ENCODE peak calls at places on chromosomes 5 and 9, in four cellular contexts. G, L, E and D are unnamed samples. For H3K4me1, the result is how much of the 10 kb centered on the place peaks cover.

GRCh38 chr5:67297376-67297775 is 100.8 kb upstream of the CD180 start:
- DNase-seq in E (no peak), G (no peak), L (no peak), D (no peak)

GRCh38 chr9:28456886-28457285 is 883.6 kb upstream of the C9orf72 start:
- DNase-seq in E (no peak), L (no peak), G (no peak), D (no peak)

GRCh38 chr9:78694950-78695349 is 398.0 kb downstream of the PSAT1 start:
- DNase-seq in G (no peak), E (no peak), L (no peak), D (no peak)

GRCh38 chr5:168315991-168316578 is 24.6 kb downstream of the WWC1 start:
- DNase-seq in G (no peak), L (no peak), E (peak), D (no peak)

GRCh38 chr9:99030610-99031009 is 74.3 kb upstream of the TGFBR1 start:
- DNase-seq in E (no peak), L (no peak), G (no peak), D (no peak)

GRCh38 chr9:72650206-72650605 is 128.8 kb downstream of the TMC1 start:
- DNase-seq in G (no peak), E (no peak), L (no peak), D (no peak)

GRCh38 chr9:134716067-134716466 is 74.5 kb downstream of the COL5A1 start:
- DNase-seq in E (no peak), G (no peak), L (no peak), D (no peak)

GRCh38 chr9:93260290-93261066 is 76.5 kb downstream of the WNK2 start:
- DNase-seq in G (no peak), E (peak), L (no peak), D (no peak)

GRCh38 chr5:75051217-75051751 is 1.1 kb downstream of the GCNT4 start:
- DNase-seq in L (no peak), E (peak), G (no peak), D (no peak)

GRCh38 chr5:16943846-16944675 is 8.0 kb upstream of the MYO10 start:
- DNase-seq in L (peak), G (no peak), E (peak), D (no peak)

GRCh38 chr5:87210743-87211142 is 56.9 kb upstream of the RASA1 start:
- DNase-seq in E (no peak), L (no peak), G (no peak), D (no peak)

GRCh38 chr5:53010819-53011218 is 21.7 kb downstream of the ITGA2 start:
- DNase-seq in L (no peak), E (no peak), G (no peak), D (no peak)

GRCh38 chr5:64599226-64599625 is 91.1 kb upstream of the SHISAL2B start:
- DNase-seq in L (no peak), G (no peak), E (no peak), D (no peak)

GRCh38 chr5:100004969-100005368 is 530.2 kb upstream of the FAM174A start:
- DNase-seq in L (no peak), G (no peak), E (no peak), D (no peak)

GRCh38 chr5:151923865-151924264 is 786 bp downstream of the GLRA1 start:
- DNase-seq in L (peak), E (no peak), G (no peak), D (peak)

GRCh38 chr9:90966475-90967150 is 165.0 kb downstream of the SYK start:
- DNase-seq in G (no peak), E (no peak), L (no peak), D (no peak)

GRCh38 chr5:178120661-178121357 is 7.5 kb downstream of the N4BP3 start:
- DNase-seq in E (peak), L (peak), G (peak), D (peak)

GRCh38 chr5:180070726-180071417 is 687 bp downstream of the RNF130 start:
- DNase-seq in L (peak), G (no peak), E (no peak), D (peak)

GRCh38 chr5:168364151-168364661 is 72.8 kb downstream of the WWC1 start:
- DNase-seq in L (no peak), E (no peak), G (no peak), D (no peak)

GRCh38 chr5:143338658-143339366 is 64.7 kb downstream of the NR3C1 start:
- DNase-seq in L (no peak), E (no peak), G (no peak), D (peak)

GRCh38 chr5:59756373-59757035 is 137.0 kb downstream of the PDE4D start:
- DNase-seq in G (no peak), E (no peak), L (no peak), D (peak)

GRCh38 chr9:135332516-135332915 is 147.1 kb upstream of the PPP1R26 start:
- DNase-seq in G (no peak), E (no peak), L (no peak), D (no peak)

GRCh38 chr9:38318755-38319495 is 73.6 kb upstream of the ALDH1B1 start:
- DNase-seq in E (no peak), L (no peak), G (no peak), D (no peak)

GRCh38 chr9:3875371-3876132 is 349.8 kb upstream of the RFX3 start:
- DNase-seq in E (no peak), G (no peak), L (no peak), D (peak)

GRCh38 chr5:122101636-122102285 is 23.7 kb upstream of the LOX start:
- DNase-seq in L (peak), E (no peak), G (no peak), D (peak)

GRCh38 chr5:112918679-112919078 is 3.3 kb downstream of the REEP5 start:
- DNase-seq in L (no peak), G (no peak), E (no peak), D (no peak)

GRCh38 chr5:77843570-77844407 is 67.7 kb upstream of the TBCA start:
- DNase-seq in G (no peak), L (peak), E (no peak), D (no peak)

GRCh38 chr5:73233461-73234151 is 60.6 kb downstream of the TMEM174 start:
- DNase-seq in G (no peak), L (peak), E (no peak), D (no peak)

GRCh38 chr5:91296691-91297143 is 86.4 kb downstream of the ARRDC3 start:
- DNase-seq in L (no peak), G (peak), E (no peak), D (peak)

GRCh38 chr5:80569961-80570786 is at the start of gene ANKRD34B:
- DNase-seq in E (peak), G (no peak), L (peak), D (peak)

GRCh38 chr5:139761057-139761450 is 34.6 kb upstream of the PSD2 start:
- DNase-seq in L (no peak), G (no peak), E (no peak), D (no peak)

GRCh38 chr5:139760066-139761056 is 35.2 kb upstream of the PSD2 start:
- DNase-seq in L (no peak), E (no peak), G (no peak), D (no peak)

GRCh38 chr5:139757727-139758509 is 37.7 kb upstream of the PSD2 start:
- DNase-seq in L (no peak), E (no peak), G (no peak), D (no peak)

GRCh38 chr5:139759219-139759721 is 36.3 kb upstream of the PSD2 start:
- DNase-seq in L (no peak), E (no peak), G (no peak), D (no peak)

DNA sequence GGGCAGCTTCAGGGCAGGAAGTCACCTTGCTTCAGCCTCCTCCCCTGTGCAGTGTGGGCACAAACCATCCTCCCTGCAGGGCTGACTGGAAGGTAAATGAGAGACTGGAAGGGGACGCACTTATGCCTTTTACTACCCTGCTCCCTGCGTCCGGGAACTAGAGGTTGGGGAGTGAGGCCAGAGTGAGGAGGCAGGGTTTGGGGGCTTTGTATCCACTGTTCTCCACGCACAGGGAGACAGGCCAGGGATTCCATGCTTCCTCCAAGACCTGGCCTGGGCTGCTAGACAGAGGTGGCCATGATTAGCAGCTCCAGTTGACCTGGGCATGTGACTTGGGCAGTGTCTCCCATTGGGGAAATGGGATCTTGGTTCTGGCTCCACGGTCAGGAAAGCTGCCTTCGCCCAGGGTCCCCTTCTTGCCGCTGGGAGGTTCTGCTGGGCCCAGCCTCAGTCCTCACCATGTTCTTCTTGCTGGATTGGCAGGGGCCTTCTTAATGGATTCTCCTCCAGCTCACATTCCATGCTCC is 37.0 kb upstream of the PSD2 start:
- DNase-seq in L (no peak), G (no peak), E (no peak), D (no peak)
- H3K4me1 ChIP-seq in L (under half), G (under half), E (under half), D (under half)

DNA sequence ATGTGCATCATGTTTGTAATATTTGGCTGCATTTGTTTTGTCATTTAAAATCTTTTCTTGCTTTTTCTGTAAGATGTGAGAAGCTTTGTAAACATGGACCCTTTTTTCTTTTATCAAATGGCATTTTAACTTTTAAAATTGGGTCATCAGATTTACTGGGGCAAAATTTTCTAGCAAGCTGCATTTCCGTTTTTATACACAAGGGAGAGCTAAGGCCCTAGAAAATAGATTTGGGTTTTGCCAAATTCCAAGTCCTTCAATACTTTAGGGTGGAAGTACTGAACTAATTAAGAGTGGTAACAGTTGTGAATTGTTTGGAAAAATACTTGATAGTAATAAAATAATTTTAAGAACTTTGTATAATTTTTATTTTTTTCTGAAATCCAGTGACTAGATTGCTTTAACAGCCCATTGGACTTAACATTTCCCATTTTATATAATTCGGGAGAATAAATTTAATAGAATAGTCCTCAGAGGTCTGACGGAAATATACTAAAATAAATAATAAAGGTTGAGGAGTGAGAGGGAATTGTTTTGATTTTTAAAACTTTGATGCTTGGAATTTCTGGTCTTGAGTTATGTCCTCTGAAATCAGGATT is 117.4 kb downstream of the SMARCA2 start:
- DNase-seq in E (no peak), L (peak), G (no peak), D (peak)
- TF ChIP-seq CTCF in E (peak), L (peak), G (peak), D (peak)

DNA sequence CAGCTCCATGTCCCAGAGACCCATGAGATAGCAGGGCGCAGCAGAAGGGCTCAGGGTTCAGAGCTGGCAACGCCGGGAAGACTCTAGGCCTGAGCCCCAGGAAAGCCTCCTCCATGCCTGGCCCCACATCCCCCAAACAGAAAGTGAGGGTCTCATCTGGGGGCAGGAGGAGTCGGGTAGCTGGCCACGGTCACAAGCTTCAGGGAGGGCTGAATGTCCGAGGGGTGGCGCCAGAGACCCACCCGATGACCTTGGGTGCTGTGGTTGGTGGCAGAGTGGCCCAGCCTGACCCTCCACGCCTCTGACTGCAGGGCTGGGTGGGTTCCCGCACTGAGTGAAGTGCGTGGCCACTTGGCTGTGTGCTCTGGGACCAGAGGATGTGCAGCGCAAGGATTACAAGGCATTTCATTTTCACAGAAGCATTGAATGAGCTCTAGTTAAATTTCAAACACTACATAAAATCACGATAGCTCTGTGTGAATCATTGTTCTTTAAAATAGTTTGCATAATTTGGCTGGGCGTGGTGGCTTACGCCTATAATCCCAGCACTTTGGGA is 3.0 kb downstream of the C8G start:
- DNase-seq in L (peak), G (no peak), E (peak), D (peak)
- H3K4me1 ChIP-seq in L (under half), G (half or more), E (half or more), D (under half)

DNA sequence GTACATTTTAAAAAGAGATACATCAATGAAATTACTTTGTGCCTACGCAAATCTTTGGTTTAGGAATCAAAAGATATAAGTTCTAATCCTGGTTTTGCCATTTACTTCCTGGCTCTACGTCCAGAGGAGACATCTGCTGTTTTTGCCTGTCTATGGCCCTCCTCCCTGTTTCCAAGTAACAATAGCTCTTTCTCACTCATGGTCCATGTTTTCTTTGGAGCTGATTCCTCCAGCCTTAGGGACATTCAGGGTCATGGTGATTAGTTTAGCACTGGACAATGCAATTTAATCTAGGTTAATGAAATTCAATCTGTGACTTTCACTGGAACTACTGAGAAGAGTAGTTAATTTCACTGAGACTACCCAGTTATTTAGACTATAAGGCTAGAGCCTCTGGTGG is 170.6 kb downstream of the SEMA6A start:
- DNase-seq in E (no peak), L (no peak), G (no peak), D (no peak)
- TF ChIP-seq CTCF in E (no peak), L (peak), G (no peak), D (no peak)

DNA sequence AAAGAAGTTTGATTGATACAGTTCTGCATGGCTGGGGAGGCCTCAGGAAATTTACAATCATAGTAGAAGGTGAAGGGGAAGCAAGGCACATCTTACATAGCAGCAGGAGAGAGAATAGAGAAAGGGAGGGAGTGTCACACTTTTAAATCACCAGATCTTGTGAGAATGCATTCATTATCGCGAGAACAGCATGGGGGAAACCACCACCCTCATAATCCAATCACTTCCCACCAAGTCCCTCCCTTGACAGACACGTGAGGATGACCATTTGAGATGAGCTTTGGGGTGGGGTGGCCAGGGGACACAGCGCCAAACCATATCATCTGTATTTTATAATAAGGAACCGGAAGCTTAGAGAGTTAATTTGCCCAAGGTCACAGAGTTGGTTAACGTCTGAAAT is 13.7 kb upstream of the FOCAD start:
- DNase-seq in E (no peak), G (no peak), L (no peak), D (no peak)
- H3K4me1 ChIP-seq in E (under half), G (under half), L (under half), D (under half)

GRCh38 chr5:31086839-31087415 is 106.6 kb upstream of the CDH6 start:
- DNase-seq in E (no peak), G (no peak), L (peak), D (no peak)
- TF ChIP-seq CTCF in E (no peak), G (no peak), L (no peak), D (no peak)

GRCh38 chr5:150508021-150508640 is at the start of gene NDST1:
- DNase-seq in E (no peak), L (no peak), G (no peak), D (no peak)

GRCh38 chr5:150505041-150505511 is 2.9 kb upstream of the NDST1 start:
- DNase-seq in G (no peak), L (no peak), E (no peak), D (no peak)

GRCh38 chr5:150505816-150506215 is 2.1 kb upstream of the NDST1 start:
- DNase-seq in E (no peak), L (no peak), G (no peak), D (no peak)

GRCh38 chr5:150507283-150508020 is 479 bp upstream of the NDST1 start:
- DNase-seq in G (no peak), E (no peak), L (no peak), D (no peak)

GRCh38 chr5:150506571-150507282 is 1.2 kb upstream of the NDST1 start:
- DNase-seq in L (no peak), E (no peak), G (no peak), D (no peak)
- H3K4me1 ChIP-seq in L (half or more), E (half or more), G (half or more), D (half or more)

DNA sequence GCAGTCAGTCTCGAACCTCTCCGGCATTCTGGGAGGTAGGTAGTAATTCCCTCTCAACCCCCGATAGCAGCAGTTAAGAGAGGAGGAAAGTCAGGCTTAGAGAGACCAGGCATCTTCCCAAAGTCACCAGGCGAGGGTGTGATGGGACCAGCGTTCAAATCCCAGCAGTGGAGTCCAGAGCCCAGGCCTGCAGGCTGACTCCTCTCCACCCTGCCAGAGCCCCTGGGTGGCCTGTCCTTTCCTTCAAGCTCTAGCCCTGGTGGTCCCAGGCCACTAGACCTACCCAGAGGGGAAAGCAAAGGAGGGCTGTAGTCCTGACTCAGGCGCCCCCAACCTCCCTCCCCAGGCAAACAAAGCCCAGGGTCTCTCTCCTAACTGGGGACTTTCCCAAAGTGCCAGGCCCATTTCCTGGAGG is 4.2 kb upstream of the NR5A1 start:
- DNase-seq in G (no peak), L (no peak), E (no peak), D (no peak)
- TF ChIP-seq CTCF in G (no peak), L (peak), E (no peak), D (no peak)

DNA sequence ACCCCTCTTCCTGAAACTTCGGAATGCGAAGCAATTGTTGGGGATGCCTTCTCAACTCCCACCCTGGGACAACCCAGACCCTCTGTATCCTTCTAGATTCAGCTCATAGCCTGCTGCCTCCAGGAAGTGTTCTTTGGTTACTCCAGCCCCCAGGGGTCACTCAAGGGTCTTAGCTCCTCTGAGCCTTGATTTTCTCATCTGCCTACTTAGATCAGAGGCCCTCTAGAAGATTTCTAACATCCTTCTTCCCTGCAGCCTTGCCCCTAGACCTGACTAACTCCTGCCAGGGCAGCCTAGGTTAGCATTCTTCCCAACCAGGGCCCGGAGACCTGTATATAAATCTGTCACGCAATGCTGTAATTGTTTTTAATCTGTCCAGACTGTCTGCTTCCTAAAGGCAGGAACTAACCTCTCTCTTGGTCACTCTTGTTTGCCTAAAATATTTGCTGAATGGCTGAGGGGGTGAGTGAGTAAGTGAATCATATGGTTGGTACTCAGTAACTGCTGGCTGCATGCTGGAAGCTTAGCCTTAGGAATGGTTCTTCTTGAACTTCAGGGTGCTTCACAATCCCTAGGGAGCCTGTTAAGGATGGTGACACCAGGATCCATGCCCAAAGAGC is 8.2 kb downstream of the GALNT10 start:
- DNase-seq in G (no peak), E (no peak), L (no peak), D (peak)
- H3K4me1 ChIP-seq in G (under half), E (half or more), L (under half), D (half or more)

GRCh38 chr9:123322771-123323481 is 33.1 kb upstream of the CRB2 start:
- DNase-seq in L (no peak), E (peak), G (no peak), D (no peak)

GRCh38 chr9:123321874-123322770 is 33.9 kb upstream of the CRB2 start:
- DNase-seq in G (no peak), L (no peak), E (no peak), D (no peak)

GRCh38 chr9:123319541-123320339 is 36.3 kb upstream of the CRB2 start:
- DNase-seq in L (no peak), G (no peak), E (peak), D (no peak)

GRCh38 chr9:123318961-123319421 is 37.0 kb upstream of the CRB2 start:
- DNase-seq in E (peak), L (no peak), G (no peak), D (no peak)

GRCh38 chr9:123320814-123321213 is 35.2 kb upstream of the CRB2 start:
- DNase-seq in G (no peak), E (no peak), L (peak), D (no peak)
- TF ChIP-seq CTCF in G (no peak), E (no peak), L (peak), D (no peak)